ENCODE peak calls at places on chromosome 19, in eight cellular contexts. G is uterus; I is left lung; V is CD4-positive, alpha-beta memory T cell; O is iPS DF 6.9; E is CD4-positive, CD25-positive, alpha-beta regulatory T cell; W is pancreas; P is suprapubic skin. H is an unnamed sample.

GRCh38 chr19:18450021-18450933 is 12.3 kb upstream of the ISYNA1 start:
- DNase-seq in P (no peak), W (peak; percentile 59), E (no peak), G (no peak), I (no peak), O (no peak), V (no peak), H (no peak)

GRCh38 chr19:4980087-4980486 is 11.2 kb downstream of the KDM4B start:
- DNase-seq in G (no peak), W (no peak), I (no peak), E (no peak), P (no peak), O (no peak), V (no peak), H (no peak)

GRCh38 chr19:38544569-38545315 is 73.0 kb downstream of the MAP4K1 start:
- DNase-seq in O (no peak), E (no peak), I (peak; percentile 2), G (no peak), V (peak; percentile 71), W (no peak), P (no peak), H (peak; percentile 20)

GRCh38 chr19:2426661-2427322 is 594 bp downstream of the TIMM13 start:
- DNase-seq in I (peak; percentile 86), E (peak; percentile 39), W (peak; percentile 77), O (no peak), P (no peak), G (no peak), V (peak; percentile 10), H (no peak)

GRCh38 chr19:33134571-33135041 is 2.7 kb downstream of the WDR88 start:
- DNase-seq in P (no peak), I (no peak), G (no peak), V (peak; percentile 52), O (no peak), E (peak; percentile 13), W (no peak), H (no peak)

GRCh38 chr19:20503536-20503935 is 62.0 kb downstream of the ZNF737 start:
- DNase-seq in G (no peak), P (no peak), V (no peak), E (no peak), W (no peak), O (no peak), I (no peak), H (peak; percentile 8)

GRCh38 chr19:4555657-4556561 is 3.6 kb downstream of the SEMA6B start:
- DNase-seq in I (no peak), V (no peak), W (no peak), O (no peak), G (no peak), P (no peak), E (no peak), H (no peak)

GRCh38 chr19:39846678-39847486 is 703 bp upstream of the FBL start:
- DNase-seq in E (no peak), P (no peak), O (no peak), I (no peak), V (no peak), W (no peak), G (no peak), H (no peak)

GRCh38 chr19:8129061-8129460 is 20.3 kb downstream of the FBN3 start:
- DNase-seq in W (no peak), O (no peak), I (no peak), E (no peak), V (no peak), G (no peak), P (no peak), H (no peak)

GRCh38 chr19:10718205-10719196 is 622 bp downstream of the DNM2 start:
- DNase-seq in I (peak; percentile 91), E (peak; percentile 38), P (peak; percentile 82), G (peak; percentile 30), W (peak; percentile 80), O (no peak), V (no peak), H (no peak)

GRCh38 chr19:11382898-11383705 is 1.0 kb downstream of the EPOR start:
- DNase-seq in W (peak; percentile 88), P (no peak), E (peak; percentile 23), O (no peak), G (no peak), V (no peak), I (peak; percentile 94), H (no peak)

GRCh38 chr19:35513975-35514809 is 743 bp upstream of the DMKN start:
- DNase-seq in G (no peak), I (no peak), W (no peak), V (no peak), O (no peak), P (no peak), E (no peak), H (no peak)

GRCh38 chr19:33032218-33032781 is 32.4 kb downstream of the RHPN2 start:
- DNase-seq in V (no peak), O (no peak), E (no peak), I (no peak), W (no peak), P (no peak), G (no peak), H (peak; percentile 72)

GRCh38 chr19:16290692-16291091 is 33.9 kb upstream of the KLF2 start:
- DNase-seq in O (no peak), G (no peak), V (no peak), W (no peak), P (no peak), I (no peak), E (no peak), H (no peak)

GRCh38 chr19:54462072-54462712 is 1.4 kb downstream of the LENG9 start:
- DNase-seq in W (peak; percentile 71), P (peak; percentile 78), I (peak; percentile 76), O (no peak), E (no peak), V (no peak), G (no peak), H (no peak)
- H3K9me3 ChIP-seq in W (no peaks in the 10 kb centered on the region), P (no peaks in the 10 kb centered on the region), I (no peaks in the 10 kb centered on the region), O (no peaks in the 10 kb centered on the region), E (no peaks in the 10 kb centered on the region), V (no peaks in the 10 kb centered on the region), G (no peaks in the 10 kb centered on the region), H (no peaks in the 10 kb centered on the region)

GRCh38 chr19:58045411-58046050 is 11.7 kb downstream of the ZSCAN1 start:
- DNase-seq in I (no peak), V (no peak), P (no peak), W (no peak), O (no peak), E (no peak), G (no peak), H (no peak)
- H3K9me3 ChIP-seq in I (peaks cover 99% of the 10 kb centered on the region), V (peaks cover 10% of the 10 kb centered on the region), P (peaks cover 21% of the 10 kb centered on the region), W (no peaks in the 10 kb centered on the region), O (peaks cover 3% of the 10 kb centered on the region), E (peaks cover 77% of the 10 kb centered on the region), G (peaks cover 34% of the 10 kb centered on the region), H (no peaks in the 10 kb centered on the region)

GRCh38 chr19:27889156-27889555 is 1323.8 kb downstream of the UQCRFS1 start:
- DNase-seq in W (no peak), P (no peak), G (no peak), E (no peak), O (no peak), I (no peak), V (no peak), H (no peak)

GRCh38 chr19:27892500-27892899 is 1320.5 kb downstream of the UQCRFS1 start:
- DNase-seq in I (no peak), G (no peak), V (no peak), W (no peak), P (no peak), E (no peak), O (no peak), H (no peak)

GRCh38 chr19:27890206-27890605 is 1322.7 kb downstream of the UQCRFS1 start:
- DNase-seq in I (no peak), O (no peak), G (no peak), P (no peak), V (no peak), E (no peak), W (no peak), H (no peak)

GRCh38 chr19:27891411-27891810 is 1321.5 kb downstream of the UQCRFS1 start:
- DNase-seq in G (no peak), E (no peak), O (no peak), P (no peak), I (no peak), W (no peak), V (no peak), H (no peak)

DNA sequence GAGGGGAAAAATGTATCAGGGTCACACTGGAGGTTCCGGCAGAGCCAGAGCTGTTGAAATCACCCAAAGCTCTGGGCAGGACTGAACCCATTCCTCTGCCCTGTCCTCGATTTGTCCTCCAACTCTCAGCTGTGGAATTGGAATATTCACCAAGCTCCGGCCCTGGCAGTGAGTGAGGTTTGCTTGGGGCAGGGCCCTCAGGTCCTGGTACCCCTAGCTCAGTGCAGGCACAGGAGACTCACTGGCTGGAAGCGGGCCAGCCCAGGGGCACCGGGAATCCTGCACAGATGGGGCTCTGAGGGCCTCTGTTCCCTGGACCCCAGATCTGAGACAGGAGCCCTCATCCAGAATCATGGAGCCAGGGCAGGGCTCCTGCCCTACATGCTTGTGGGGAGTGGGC is 1322.3 kb downstream of the UQCRFS1 start:
- DNase-seq in P (no peak), E (no peak), O (no peak), W (no peak), I (no peak), V (no peak), G (no peak), H (no peak)
- H3K9me3 ChIP-seq in P (no peaks in the 10 kb centered on the region), E (no peaks in the 10 kb centered on the region), O (peaks cover 24% of the 10 kb centered on the region), W (no peaks in the 10 kb centered on the region), I (peaks cover 26% of the 10 kb centered on the region), V (no peaks in the 10 kb centered on the region), G (no peaks in the 10 kb centered on the region), H (no peaks in the 10 kb centered on the region)

DNA sequence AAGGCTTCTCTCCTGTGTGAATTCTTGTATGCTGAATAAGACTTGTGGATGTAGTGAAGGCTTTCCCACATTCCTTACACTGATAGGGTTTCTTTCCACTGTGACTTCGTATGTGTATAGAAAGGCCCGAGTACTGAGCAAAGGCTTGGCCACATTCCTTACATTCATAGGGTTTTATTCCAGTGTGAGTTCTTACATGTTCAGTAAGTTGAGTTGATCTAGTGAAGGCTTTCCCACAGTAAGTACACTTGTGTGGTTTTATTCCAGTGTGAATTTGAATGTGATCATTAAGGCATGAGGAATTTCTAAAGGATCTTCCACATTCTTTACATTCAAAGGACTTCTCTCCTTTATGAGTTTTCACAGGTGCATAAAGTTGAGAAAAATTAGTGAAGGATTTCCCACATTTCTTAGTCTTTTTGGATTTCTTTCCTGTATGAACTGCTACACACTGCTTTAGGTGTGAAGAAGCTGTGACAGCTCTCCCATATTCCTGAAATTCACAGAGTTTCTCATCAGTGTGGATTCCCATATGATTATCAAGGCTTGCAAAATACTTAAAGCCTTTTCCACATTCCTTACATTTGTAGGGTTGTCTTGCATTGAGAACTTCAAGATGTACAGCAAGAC is 10.4 kb downstream of the ZNF561 start:
- DNase-seq in V (no peak), E (no peak), I (no peak), P (no peak), W (no peak), O (no peak), G (no peak), H (no peak)
- H3K9me3 ChIP-seq in V (peaks cover 37% of the 10 kb centered on the region), E (peaks cover 95% of the 10 kb centered on the region), I (peaks cover 83% of the 10 kb centered on the region), P (peaks cover 38% of the 10 kb centered on the region), W (no peaks in the 10 kb centered on the region), O (peaks cover 2% of the 10 kb centered on the region), G (peaks cover 53% of the 10 kb centered on the region), H (no peaks in the 10 kb centered on the region)

GRCh38 chr19:9342610-9343304 is 18.8 kb downstream of the ZNF559 start:
- DNase-seq in G (no peak), P (no peak), E (no peak), W (no peak), I (no peak), V (no peak), O (no peak), H (no peak)
- H3K9me3 ChIP-seq in G (peaks cover 95% of the 10 kb centered on the region), P (peaks cover 67% of the 10 kb centered on the region), E (peaks cover 96% of the 10 kb centered on the region), W (peaks cover 4% of the 10 kb centered on the region), I (peaks cover 100% of the 10 kb centered on the region), V (peaks cover 50% of the 10 kb centered on the region), O (no peaks in the 10 kb centered on the region), H (no peaks in the 10 kb centered on the region)

GRCh38 chr19:23867895-23868294 is 46.8 kb upstream of the ZNF726 start:
- DNase-seq in G (no peak), P (no peak), I (no peak), O (no peak), E (no peak), W (no peak), V (no peak), H (no peak)
- H3K9me3 ChIP-seq in G (no peaks in the 10 kb centered on the region), P (no peaks in the 10 kb centered on the region), I (peaks cover 37% of the 10 kb centered on the region), O (peaks cover 1% of the 10 kb centered on the region), E (no peaks in the 10 kb centered on the region), W (no peaks in the 10 kb centered on the region), V (no peaks in the 10 kb centered on the region), H (no peaks in the 10 kb centered on the region)